ENCODE peak calls at places on chromosomes 11 and 22, in ten cellular contexts. Z, J, H, T, V, B, O, Y, M and N are unnamed samples.
A peak's percentile ranks its signal among the peaks of the same experiment; 100 is the strongest.

GRCh38 chr11:86722041-86722440 is 49.6 kb upstream of the ME3 start:
- DNase-seq in Z (no peak), J (no peak), H (no peak), T (no peak), V (no peak), B (no peak), O (no peak), Y (no peak), M (peak; percentile 7), N (no peak)

GRCh38 chr11:33256031-33256807 is 962 bp upstream of the HIPK3 start:
- DNase-seq in Z (no peak), J (no peak), H (no peak), T (no peak), V (peak; percentile 76), B (no peak), O (no peak), Y (peak; percentile 59), M (peak; percentile 21), N (no peak)

GRCh38 chr22:39900306-39901227 is at the start of gene GRAP2:
- DNase-seq in Z (peak; percentile 23), J (no peak), H (no peak), T (peak; percentile 39), V (no peak), B (peak; percentile 89), O (no peak), Y (peak; percentile 79), M (no peak), N (peak; percentile 70)

GRCh38 chr11:48148749-48149148 is 67.9 kb upstream of the OR4B1 start:
- DNase-seq in Z (no peak), J (no peak), H (no peak), T (no peak), V (no peak), B (no peak), O (no peak), Y (no peak), M (no peak), N (no peak)

GRCh38 chr22:39349967-39350802 is at the start of gene SYNGR1:
- DNase-seq in Z (no peak), J (peak; percentile 45), H (no peak), T (no peak), V (peak; percentile 18), B (no peak), O (no peak), Y (no peak), M (no peak), N (no peak)

GRCh38 chr11:117218133-117218915 is 13.5 kb downstream of the PCSK7 start:
- DNase-seq in Z (no peak), J (no peak), H (no peak), T (no peak), V (no peak), B (no peak), O (no peak), Y (no peak), M (no peak), N (no peak)

GRCh38 chr11:65501005-65501529 is 2.2 kb downstream of the MALAT1 start:
- DNase-seq in Z (no peak), J (no peak), H (no peak), T (no peak), V (no peak), B (no peak), O (no peak), Y (peak; percentile 76), M (peak; percentile 77), N (no peak)

GRCh38 chr11:58965246-58965985 is 26.1 kb downstream of the GLYATL1 start:
- DNase-seq in Z (no peak), J (no peak), H (no peak), T (no peak), V (no peak), B (no peak), O (no peak), Y (no peak), M (peak; percentile 62), N (no peak)

GRCh38 chr11:88335284-88335683 is 2.3 kb downstream of the CTSC start:
- DNase-seq in Z (no peak), J (no peak), H (no peak), T (no peak), V (no peak), B (no peak), O (no peak), Y (peak; percentile 81), M (no peak), N (peak; percentile 51)